ENCODE peak calls at places on chromosome 4, in nine cellular contexts. N is neural progenitor cell, T is OCI-LY7, C is GM23248, Y is SK-N-SH, L is GM23338, K is PC-3, B is HCT116, F is hepatocyte. W is an unnamed sample.

GRCh38 chr4:79325864-79326328 is at the start of gene NAA11:
- DNase-seq in N (no peak), T (no peak), C (no peak), Y (no peak), L (no peak), K (no peak), B (no peak), F (no peak), W (no peak)

GRCh38 chr4:17786567-17786966 is 5.1 kb upstream of the FAM184B start:
- DNase-seq in N (no peak), T (peak; percentile 14), C (no peak), Y (no peak), L (no peak), K (peak; percentile 23), B (no peak), F (no peak), W (no peak)

GRCh38 chr4:101103381-101104142 is 243.8 kb downstream of the PPP3CA start:
- DNase-seq in N (no peak), T (peak; percentile 81), C (peak; percentile 3), Y (peak; percentile 10), L (peak; percentile 27), K (no peak), B (no peak), F (no peak), W (peak; percentile 35)

GRCh38 chr4:29336851-29337250 is 1383.3 kb upstream of the PCDH7 start:
- DNase-seq in N (no peak), T (no peak), C (no peak), Y (no peak), L (no peak), K (no peak), B (no peak), F (no peak), W (no peak)

GRCh38 chr4:8316911-8317351 is 47.4 kb downstream of the HTRA3 start:
- DNase-seq in N (no peak), T (no peak), C (no peak), Y (no peak), L (no peak), K (no peak), B (no peak), F (no peak), W (no peak)

GRCh38 chr4:73544620-73545019 is 63.1 kb downstream of the AFM start:
- DNase-seq in N (no peak), T (no peak), C (no peak), Y (no peak), L (no peak), K (no peak), B (no peak), F (no peak), W (no peak)

GRCh38 chr4:83259586-83259985 is 25.0 kb downstream of the COQ2 start:
- DNase-seq in N (no peak), T (no peak), C (no peak), Y (no peak), L (no peak), K (no peak), B (no peak), F (no peak), W (peak; percentile 30)

GRCh38 chr4:82898322-82899243 is 2.0 kb upstream of the THAP9 start:
- DNase-seq in N (no peak), T (peak; percentile 43), C (peak; percentile 95), Y (no peak), L (no peak), K (peak; percentile 64), B (no peak), F (peak; percentile 61), W (peak; percentile 44)

GRCh38 chr4:153421980-153422379 is 44.2 kb upstream of the TMEM131L start:
- DNase-seq in N (no peak), T (no peak), C (no peak), Y (no peak), L (no peak), K (no peak), B (no peak), F (no peak), W (no peak)

GRCh38 chr4:83644677-83645639 is 109.0 kb downstream of the GPAT3 start:
- DNase-seq in N (peak; percentile 63), T (peak; percentile 65), C (peak; percentile 66), Y (peak; percentile 41), L (peak; percentile 78), K (peak; percentile 74), B (peak; percentile 57), F (peak; percentile 76), W (peak; percentile 66)

GRCh38 chr4:11748169-11748872 is 319.6 kb upstream of the HS3ST1 start:
- DNase-seq in N (no peak), T (no peak), C (no peak), Y (no peak), L (no peak), K (peak; percentile 76), B (peak; percentile 83), F (peak; percentile 53), W (no peak)

GRCh38 chr4:159191989-159192388 is 89.1 kb downstream of the RAPGEF2 start:
- DNase-seq in N (peak; percentile 70), T (peak; percentile 25), C (peak; percentile 85), Y (no peak), L (peak; percentile 92), K (peak; percentile 81), B (peak; percentile 51), F (peak; percentile 52), W (no peak)

GRCh38 chr4:95250544-95251137 is 298.1 kb downstream of the UNC5C start:
- DNase-seq in N (no peak), T (no peak), C (no peak), Y (no peak), L (no peak), K (peak; percentile 92), B (no peak), F (peak; percentile 31), W (no peak)

GRCh38 chr4:95249402-95250043 is 299.2 kb downstream of the UNC5C start:
- DNase-seq in N (no peak), T (no peak), C (no peak), Y (no peak), L (no peak), K (no peak), B (no peak), F (no peak), W (no peak)

GRCh38 chr4:95243892-95244291 is 304.9 kb downstream of the UNC5C start:
- DNase-seq in N (no peak), T (no peak), C (no peak), Y (no peak), L (no peak), K (no peak), B (no peak), F (no peak), W (no peak)

GRCh38 chr4:95251568-95251967 is 297.2 kb downstream of the UNC5C start:
- DNase-seq in N (no peak), T (no peak), C (no peak), Y (no peak), L (no peak), K (no peak), B (no peak), F (no peak), W (no peak)

GRCh38 chr4:95248713-95249401 is 299.9 kb downstream of the UNC5C start:
- DNase-seq in N (no peak), T (no peak), C (peak; percentile 20), Y (no peak), L (no peak), K (peak; percentile 85), B (peak; percentile 1), F (peak; percentile 30), W (no peak)
- H3K27ac ChIP-seq in N (no peak overlapping the region), T (no peak overlapping the region), C (no peak overlapping the region), Y (no peak overlapping the region), L (no peak overlapping the region), K (peak overlapping the region; percentile 57), B (no peak overlapping the region), F (peak overlapping the region; percentile 14), W (no peak overlapping the region)

DNA sequence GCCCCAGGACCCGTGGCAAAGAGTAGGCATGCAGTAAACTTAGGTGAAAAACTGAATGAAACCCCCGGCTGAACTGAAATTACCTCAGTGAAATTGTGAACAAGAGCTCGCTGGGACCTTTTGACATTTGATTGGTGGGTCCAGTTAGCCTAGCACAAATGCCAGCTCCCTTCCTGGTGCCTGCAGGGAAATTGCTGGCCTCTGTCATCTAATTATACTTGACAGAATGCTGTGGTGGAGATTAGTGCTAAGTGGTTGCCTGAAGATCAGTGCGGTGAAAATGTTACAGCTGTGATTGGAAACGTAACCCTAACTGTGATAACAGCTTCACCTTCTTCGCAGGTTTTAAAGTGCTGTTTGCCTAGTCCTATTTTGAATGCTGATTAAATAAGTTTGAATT is 43.0 kb downstream of the ADD1 start:
- DNase-seq in N (peak; percentile 25), T (no peak), C (no peak), Y (peak; percentile 80), L (no peak), K (no peak), B (no peak), F (no peak), W (no peak)
- TF ChIP-seq EZH2phosphoT487 in N (no peak), T (no peak), C (no peak), Y (no peak), L (no peak), K (no peak), B (no peak), F (no peak), W (no peak)

DNA sequence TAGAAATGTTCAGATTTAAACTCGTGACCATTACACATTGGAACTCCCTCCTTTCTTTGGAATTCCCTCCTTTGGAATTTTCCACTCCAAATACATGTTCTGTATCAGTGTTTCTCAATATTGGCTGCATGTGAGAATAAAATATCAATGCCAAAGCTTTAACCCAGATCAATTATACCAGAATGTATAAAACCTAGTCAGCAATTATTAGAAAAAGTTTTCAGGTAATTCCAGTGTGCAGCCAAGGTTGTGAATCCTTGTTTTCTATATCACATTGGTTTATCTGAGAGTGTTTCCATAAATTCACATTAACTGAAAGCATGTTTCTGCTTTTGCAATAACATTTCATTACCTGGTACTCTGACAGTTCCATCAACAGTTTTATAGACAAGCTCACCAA is 394.3 kb downstream of the MAPK10 start:
- DNase-seq in N (no peak), T (no peak), C (no peak), Y (no peak), L (no peak), K (no peak), B (no peak), F (no peak), W (no peak)
- H3K27ac ChIP-seq in N (no peak overlapping the region), T (no peak overlapping the region), C (no peak overlapping the region), Y (no peak overlapping the region), L (no peak overlapping the region), K (no peak overlapping the region), B (no peak overlapping the region), F (no peak overlapping the region), W (no peak overlapping the region)

DNA sequence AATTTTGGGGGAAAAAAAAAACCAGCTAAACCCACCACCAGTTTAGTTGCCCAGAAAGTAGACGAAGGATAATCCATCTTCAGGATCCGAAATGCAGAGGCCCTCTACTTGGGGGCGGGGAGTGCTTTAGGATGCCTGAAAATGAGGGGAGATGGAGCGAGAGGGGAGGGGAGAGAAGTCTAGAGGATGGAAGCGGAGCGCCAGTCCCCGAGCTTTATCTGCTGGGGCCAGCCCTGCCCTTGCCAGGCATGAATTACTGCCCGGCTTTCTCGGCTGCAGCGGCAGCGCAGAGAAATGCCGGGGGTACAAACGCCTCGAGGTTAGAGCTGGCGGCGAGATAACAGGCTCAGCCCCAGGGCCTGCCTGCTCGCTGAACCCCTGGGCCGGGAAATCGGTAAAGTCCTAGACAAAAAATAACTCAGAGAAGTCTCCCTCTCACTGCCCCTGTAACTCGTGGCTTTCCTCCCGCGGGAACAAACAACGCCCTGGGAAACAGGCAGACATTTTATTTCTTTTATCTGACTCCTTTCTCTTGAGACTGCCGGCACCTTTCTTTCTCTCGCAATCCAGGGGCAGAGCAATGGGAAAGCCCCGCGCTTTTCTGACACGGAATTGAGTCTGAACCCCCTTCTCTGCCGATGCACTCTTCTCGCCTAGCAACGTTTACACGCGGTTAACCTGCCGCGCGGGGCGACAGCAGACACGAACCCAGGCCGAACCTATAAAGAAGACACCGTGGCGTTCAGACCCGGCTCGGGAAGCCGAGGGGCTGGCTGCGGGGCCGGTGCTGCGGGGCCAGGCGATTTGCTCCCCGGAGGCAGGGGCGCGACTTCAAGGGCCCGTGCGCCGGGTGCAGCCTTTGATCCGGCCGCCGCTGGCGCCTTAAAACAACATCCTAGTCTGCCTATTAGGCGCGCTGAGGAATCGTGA is 3.1 kb upstream of the MSX1 start:
- DNase-seq in N (peak; percentile 75), T (no peak), C (peak; percentile 55), Y (peak; percentile 70), L (peak; percentile 69), K (peak; percentile 34), B (no peak), F (peak; percentile 54), W (no peak)
- TF ChIP-seq EZH2phosphoT487 in N (peak; percentile 24), T (peak; percentile 85), C (no peak), Y (peak; percentile 12), L (peak; percentile 98), K (no peak), B (no peak), F (no peak), W (no peak)